ENCODE peak calls at places on chromosomes 4 and X, in five cellular contexts. Z is endothelial cell; H is tibial nerve; W is lower leg skin; S is CD4-positive, alpha-beta T cell. F is an unnamed sample.

GRCh38 chr4:180285796-180286195 is 1957.4 kb upstream of the TENM3 start:
- DNase-seq in Z (no peak), S (no peak), W (no peak), H (no peak), F (peak; percentile 10)

GRCh38 chr4:7763788-7764187 is 175.9 kb downstream of the AFAP1 start:
- DNase-seq in H (no peak), W (no peak), Z (no peak), S (no peak), F (no peak)

GRCh38 chr4:99078931-99079624 is 9.5 kb downstream of the ADH5 start:
- DNase-seq in W (no peak), H (no peak), Z (no peak), S (no peak), F (no peak)

GRCh38 chrX:15242899-15243555 is 26.9 kb downstream of the ASB9 start:
- DNase-seq in S (peak; percentile 32), Z (peak; percentile 6), H (peak; percentile 53), W (no peak), F (peak; percentile 29)

GRCh38 chr4:102717448-102718092 is 43.2 kb downstream of the MANBA start:
- DNase-seq in S (no peak), W (no peak), Z (no peak), H (no peak), F (no peak)

GRCh38 chr4:76758996-76759395 is 138.9 kb downstream of the SOWAHB start:
- DNase-seq in W (no peak), Z (no peak), H (no peak), S (no peak), F (no peak)

GRCh38 chr4:55173580-55173979 is 48.2 kb upstream of the KDR start:
- DNase-seq in Z (no peak), S (no peak), W (no peak), H (no peak), F (no peak)

GRCh38 chr4:177339794-177340374 is 30.2 kb downstream of the NEIL3 start:
- DNase-seq in H (no peak), S (no peak), W (no peak), Z (no peak), F (peak; percentile 32)

GRCh38 chr4:166008510-166008909 is 135.5 kb downstream of the TLL1 start:
- DNase-seq in Z (no peak), S (no peak), W (no peak), H (no peak), F (no peak)

GRCh38 chr4:69977582-69977981 is 12.1 kb upstream of the CSN2 start:
- DNase-seq in Z (no peak), S (no peak), H (no peak), W (no peak), F (no peak)

GRCh38 chrX:108447303-108447702 is 7.7 kb downstream of the COL4A5 start:
- DNase-seq in W (no peak), Z (no peak), S (no peak), H (no peak), F (no peak)

GRCh38 chrX:87392369-87392768 is 125.2 kb upstream of the KLHL4 start:
- DNase-seq in H (no peak), W (no peak), S (no peak), Z (no peak), F (no peak)

GRCh38 chr4:56648245-56649151 is 32.6 kb downstream of the HOPX start:
- DNase-seq in S (no peak), W (no peak), H (no peak), Z (no peak), F (no peak)

GRCh38 chr4:128649575-128650205 is 159.8 kb upstream of the JADE1 start:
- DNase-seq in W (no peak), S (no peak), Z (no peak), H (no peak), F (no peak)

GRCh38 chr4:7629855-7630254 is 195.1 kb upstream of the PSAPL1 start:
- DNase-seq in S (no peak), Z (no peak), W (no peak), H (no peak), F (no peak)

GRCh38 chrX:117985241-117985640 is 131.4 kb downstream of the KLHL13 start:
- DNase-seq in Z (peak; percentile 22), H (no peak), S (no peak), W (no peak), F (no peak)

GRCh38 chr4:119113033-119113655 is 22.5 kb upstream of the MYOZ2 start:
- DNase-seq in H (no peak), S (no peak), W (no peak), Z (no peak), F (no peak)

GRCh38 chr4:168451744-168452394 is 28.4 kb downstream of the DDX60L start:
- DNase-seq in H (no peak), Z (no peak), S (no peak), W (no peak), F (no peak)

GRCh38 chr4:25533237-25533636 is 122.4 kb upstream of the SLC34A2 start:
- DNase-seq in W (no peak), H (no peak), S (no peak), Z (no peak), F (no peak)

GRCh38 chr4:185597532-185598188 is 62.4 kb upstream of the PDLIM3 start:
- DNase-seq in S (peak; percentile 72), Z (peak; percentile 74), H (peak; percentile 77), W (peak; percentile 64), F (peak; percentile 74)

GRCh38 chr4:125714845-125715244 is 400.1 kb downstream of the FAT4 start:
- DNase-seq in S (no peak), H (no peak), W (no peak), Z (no peak), F (no peak)

GRCh38 chr4:102640669-102641068 is 120.1 kb downstream of the MANBA start:
- DNase-seq in S (no peak), Z (no peak), W (no peak), H (no peak), F (no peak)

GRCh38 chr4:155478336-155478825 is 101.6 kb upstream of the MAP9 start:
- DNase-seq in S (no peak), Z (no peak), W (no peak), H (no peak), F (no peak)

GRCh38 chr4:7649741-7650531 is 215.2 kb upstream of the PSAPL1 start:
- DNase-seq in W (peak; percentile 37), S (no peak), H (no peak), Z (no peak), F (no peak)

GRCh38 chr4:3521621-3522325 is 10.4 kb downstream of the LRPAP1 start:
- DNase-seq in Z (no peak), W (no peak), H (no peak), S (no peak), F (no peak)

GRCh38 chrX:152893631-152894610 is 3.9 kb upstream of the ZNF185 start:
- DNase-seq in S (no peak), Z (no peak), H (no peak), W (no peak), F (no peak)

GRCh38 chr4:8025668-8026067 is 86.0 kb upstream of the AFAP1 start:
- DNase-seq in Z (no peak), W (no peak), S (no peak), H (no peak), F (no peak)

DNA sequence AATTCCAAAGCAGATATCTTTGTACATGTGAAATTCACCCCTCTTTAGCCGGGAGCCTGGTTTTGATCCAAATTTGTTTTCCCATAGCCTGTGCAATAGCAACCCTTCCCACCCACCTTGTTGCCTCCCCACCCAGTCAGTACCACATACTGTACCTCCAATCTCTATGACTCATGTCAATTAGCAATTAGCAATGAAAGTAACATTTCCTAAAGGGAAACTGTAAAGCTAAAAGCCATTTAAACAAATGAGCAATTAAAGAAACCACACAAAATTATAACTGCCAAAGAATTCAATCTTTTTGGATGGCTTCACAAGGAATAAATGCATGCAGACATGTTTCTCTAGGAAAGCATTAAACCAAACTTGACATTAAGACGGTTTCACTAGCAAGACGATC is 169.0 kb upstream of the MAP3K15 start:
- DNase-seq in S (no peak), Z (no peak), H (no peak), W (no peak), F (no peak)
- TF ChIP-seq CTCF in S (no peak), Z (no peak), H (no peak), W (no peak), F (no peak)

GRCh38 chrX:135200297-135200696 is 29.1 kb upstream of the CT55 start:
- DNase-seq in W (no peak), S (no peak), Z (no peak), H (no peak), F (no peak)

GRCh38 chrX:135191838-135192237 is 20.6 kb upstream of the CT55 start:
- DNase-seq in W (no peak), H (no peak), S (no peak), Z (no peak), F (no peak)

GRCh38 chrX:135193740-135194139 is 22.5 kb upstream of the CT55 start:
- DNase-seq in W (no peak), S (no peak), Z (no peak), H (no peak), F (no peak)

DNA sequence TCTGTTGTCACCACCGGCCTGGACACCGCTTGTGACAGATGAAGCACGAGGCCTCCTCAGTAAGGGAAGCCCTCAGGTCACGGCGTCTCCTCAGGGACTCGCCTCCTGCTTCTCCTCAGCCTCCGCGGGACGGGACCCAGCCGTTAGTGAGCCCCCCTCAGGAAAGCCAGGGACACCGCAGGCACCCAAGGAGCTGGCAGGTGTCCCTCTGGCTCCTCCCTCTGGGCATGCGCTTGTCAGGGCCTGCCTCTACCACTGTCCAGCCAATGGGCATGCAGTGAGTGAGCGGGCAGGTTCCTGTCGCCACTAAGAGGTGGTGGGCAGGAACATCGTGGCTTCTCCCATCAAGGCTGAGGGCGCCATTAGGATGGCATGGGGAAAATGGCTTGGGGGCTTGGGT is 23.5 kb upstream of the CT55 start:
- DNase-seq in W (no peak), Z (no peak), H (no peak), S (no peak), F (no peak)
- TF ChIP-seq CTCF in W (no peak), Z (no peak), H (no peak), S (no peak), F (no peak)

DNA sequence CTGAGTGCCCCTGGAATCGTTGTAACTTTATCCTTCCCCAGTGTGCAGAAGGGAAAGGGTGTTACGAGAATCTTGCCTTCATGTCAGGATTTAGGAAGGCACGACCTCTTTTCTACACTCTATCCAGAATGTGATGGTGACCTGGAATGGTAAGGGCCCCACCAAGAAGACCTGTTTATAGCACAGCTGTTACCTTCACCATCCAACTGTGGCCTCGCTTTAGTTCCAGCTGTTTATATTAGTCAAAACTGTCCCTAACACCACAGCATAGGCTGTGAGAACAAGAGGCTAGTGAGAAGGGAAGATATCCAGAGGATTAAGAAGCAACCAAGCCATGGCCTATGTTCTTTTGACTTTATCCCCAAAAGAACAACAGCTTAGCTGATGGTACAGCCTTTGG is 28.0 kb downstream of the ARX start:
- DNase-seq in Z (no peak), S (no peak), W (no peak), H (no peak), F (no peak)
- TF ChIP-seq CTCF in Z (no peak), S (no peak), W (no peak), H (no peak), F (no peak)

GRCh38 chr4:67204441-67204840 is 340.9 kb downstream of the CENPC start:
- DNase-seq in H (no peak), Z (no peak), S (no peak), W (no peak), F (no peak)

GRCh38 chr4:67201334-67201733 is 344.0 kb downstream of the CENPC start:
- DNase-seq in W (no peak), H (no peak), Z (no peak), S (no peak), F (no peak)

DNA sequence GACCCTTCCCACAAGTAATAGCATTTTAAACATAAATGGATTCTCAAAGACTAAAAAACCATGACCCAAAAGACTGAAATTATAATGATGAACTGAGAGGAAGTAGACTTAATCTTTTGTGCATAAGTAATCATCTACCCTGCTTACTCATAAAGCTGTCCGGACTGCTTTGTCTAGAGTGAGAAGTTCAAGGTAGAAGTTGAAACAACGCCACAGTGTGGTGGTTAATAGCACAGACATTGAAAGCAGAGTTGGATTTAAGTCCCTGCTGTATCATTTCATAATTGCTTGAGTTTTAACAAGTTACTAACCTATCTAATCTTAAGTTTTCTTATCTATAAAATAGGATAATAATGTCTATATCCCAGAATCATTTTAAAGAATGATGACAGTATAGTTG is 346.5 kb downstream of the CENPC start:
- DNase-seq in H (peak; percentile 21), Z (peak; percentile 8), W (no peak), S (no peak), F (peak; percentile 4)
- TF ChIP-seq CTCF in H (no peak), Z (no peak), W (no peak), S (no peak), F (no peak)